ENCODE peak calls at places on chromosomes 1 and 21, in ten cellular contexts. U is mesothelial cell of epicardium; I is CD4-positive, alpha-beta T cell; O is stomach; N is hepatocyte; Q is ovary; V is A673; R is cardiac muscle cell; G is fibroblast of villous mesenchyme; S is omental fat pad. T is an unnamed sample.

GRCh38 chr1:161787355-161787754 is 21.2 kb downstream of the ATF6 start:
- DNase-seq in U (no peak), I (no peak), O (no peak), N (no peak), Q (no peak), V (peak; percentile 7), R (no peak), G (no peak), S (no peak), T (no peak)

GRCh38 chr1:50978852-50979781 is 9.1 kb downstream of the CDKN2C start:
- DNase-seq in U (no peak), I (no peak), O (no peak), N (no peak), Q (peak; percentile 23), V (peak; percentile 69), R (no peak), G (peak; percentile 29), S (no peak), T (no peak)

GRCh38 chr1:58943776-58944175 is 159.9 kb upstream of the JUN start:
- DNase-seq in U (no peak), I (no peak), O (no peak), N (no peak), Q (no peak), V (no peak), R (no peak), G (no peak), S (no peak), T (no peak)

GRCh38 chr1:206702803-206703202 is 18.1 kb downstream of the MAPKAPK2 start:
- DNase-seq in U (no peak), I (no peak), O (no peak), N (no peak), Q (no peak), V (no peak), R (no peak), G (no peak), S (no peak), T (no peak)

GRCh38 chr1:181486098-181486420 is 2.7 kb downstream of the CACNA1E start:
- DNase-seq in U (no peak), I (no peak), O (no peak), N (no peak), Q (no peak), V (no peak), R (no peak), G (no peak), S (no peak), T (no peak)

GRCh38 chr21:25385912-25386474 is 221.3 kb downstream of the MRPL39 start:
- DNase-seq in U (peak; percentile 40), I (no peak), O (peak; percentile 38), N (peak; percentile 86), Q (no peak), V (peak; percentile 59), R (peak; percentile 79), G (peak; percentile 58), S (no peak), T (no peak)

GRCh38 chr1:234707641-234708040 is 97.7 kb upstream of the IRF2BP2 start:
- DNase-seq in U (no peak), I (no peak), O (no peak), N (no peak), Q (no peak), V (no peak), R (no peak), G (no peak), S (no peak), T (no peak)

GRCh38 chr21:32475162-32475812 is 62.8 kb downstream of the EVA1C start:
- DNase-seq in U (no peak), I (no peak), O (no peak), N (no peak), Q (peak; percentile 11), V (no peak), R (no peak), G (peak; percentile 98), S (no peak), T (no peak)

GRCh38 chr21:19603011-19603593 is 1199.5 kb upstream of the TMPRSS15 start:
- DNase-seq in U (no peak), I (no peak), O (no peak), N (no peak), Q (no peak), V (no peak), R (no peak), G (no peak), S (no peak), T (no peak)

GRCh38 chr21:19609611-19610010 is 1206.0 kb upstream of the TMPRSS15 start:
- DNase-seq in U (no peak), I (no peak), O (no peak), N (no peak), Q (no peak), V (no peak), R (no peak), G (no peak), S (no peak), T (no peak)

DNA sequence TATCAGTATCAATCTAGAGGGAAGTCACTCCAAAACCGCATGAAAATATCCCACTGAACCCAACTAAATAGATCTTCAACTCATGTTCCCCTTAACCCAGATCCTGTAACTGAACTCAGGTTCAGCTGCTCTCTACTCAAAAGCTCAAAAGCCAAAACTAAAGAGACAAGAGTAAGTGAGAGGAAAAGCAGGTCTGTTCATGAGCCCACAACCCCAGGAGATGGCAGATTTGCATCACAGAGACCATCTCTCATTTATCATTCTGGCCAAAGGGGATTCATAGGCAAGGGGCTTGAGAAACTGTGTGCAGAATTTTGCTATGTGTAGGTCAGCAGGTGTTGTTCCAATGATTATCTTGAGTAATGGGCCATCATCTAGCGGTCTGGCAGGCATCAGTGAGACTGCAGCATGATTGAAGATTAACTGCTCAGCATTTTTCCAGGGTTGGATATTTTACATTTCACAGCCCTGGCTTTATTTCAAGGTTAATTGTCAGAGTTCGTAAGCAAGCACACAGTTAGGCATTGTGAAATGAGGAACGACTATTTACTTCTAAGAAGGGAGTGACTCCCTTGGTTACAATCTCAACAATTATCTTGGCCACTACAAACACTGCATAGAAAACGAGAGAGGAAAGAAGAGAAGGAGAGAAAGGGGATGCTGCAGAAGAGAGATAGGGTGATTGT is 1204.5 kb upstream of the TMPRSS15 start:
- DNase-seq in U (no peak), I (no peak), O (no peak), N (peak; percentile 11), Q (no peak), V (no peak), R (no peak), G (no peak), S (no peak), T (no peak)
- TF ChIP-seq CTCF in U (no peak), I (no peak), O (no peak), N (peak; percentile 8), Q (no peak), V (no peak), R (no peak), G (no peak), S (no peak), T (no peak)

GRCh38 chr1:36446261-36446660 is 4.0 kb downstream of the OSCP1 start:
- DNase-seq in U (no peak), I (no peak), O (no peak), N (no peak), Q (no peak), V (peak; percentile 65), R (peak; percentile 15), G (no peak), S (no peak), T (no peak)
- TF ChIP-seq CTCF in U (no peak), I (no peak), O (no peak), N (peak; percentile 44), Q (no peak), V (peak; percentile 70), R (no peak), G (peak; percentile 56), S (no peak), T (peak; percentile 62)

GRCh38 chr1:201880928-201881571 is 7.6 kb upstream of the SHISA4 start:
- DNase-seq in U (peak; percentile 13), I (no peak), O (no peak), N (no peak), Q (no peak), V (no peak), R (no peak), G (no peak), S (no peak), T (no peak)

GRCh38 chr1:201877877-201878339 is 10.8 kb upstream of the SHISA4 start:
- DNase-seq in U (no peak), I (no peak), O (no peak), N (peak; percentile 73), Q (no peak), V (peak; percentile 72), R (peak; percentile 59), G (peak; percentile 61), S (no peak), T (no peak)

GRCh38 chr1:201881617-201882016 is 7.1 kb upstream of the SHISA4 start:
- DNase-seq in U (no peak), I (no peak), O (no peak), N (no peak), Q (no peak), V (no peak), R (no peak), G (no peak), S (no peak), T (no peak)

GRCh38 chr1:201874672-201875071 is 14.0 kb upstream of the SHISA4 start:
- DNase-seq in U (no peak), I (no peak), O (no peak), N (no peak), Q (no peak), V (no peak), R (no peak), G (no peak), S (no peak), T (no peak)

DNA sequence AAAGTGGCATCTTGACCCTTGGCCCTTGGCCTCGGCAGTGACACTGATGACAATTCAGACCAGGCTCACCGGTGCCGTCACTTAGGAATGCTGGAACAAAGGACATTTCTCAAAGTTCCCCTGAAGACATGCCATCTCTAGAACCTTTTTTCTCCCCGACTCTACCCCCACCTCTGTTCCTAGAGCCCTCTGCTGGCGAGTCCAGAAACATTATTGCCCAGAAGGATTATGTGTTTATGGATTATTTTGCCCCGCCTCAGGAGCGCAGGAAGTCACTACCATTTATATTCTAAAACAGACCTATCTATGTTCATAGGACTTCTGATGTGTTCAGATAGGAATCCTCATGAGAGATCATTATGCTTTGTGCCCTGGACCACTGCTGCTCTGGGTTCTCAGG is 12.6 kb upstream of the SHISA4 start:
- DNase-seq in U (no peak), I (no peak), O (no peak), N (no peak), Q (no peak), V (peak; percentile 59), R (no peak), G (peak; percentile 30), S (no peak), T (no peak)
- TF ChIP-seq CTCF in U (peak; percentile 20), I (no peak), O (no peak), N (peak; percentile 24), Q (no peak), V (peak; percentile 59), R (peak; percentile 46), G (peak; percentile 52), S (no peak), T (peak; percentile 57)

GRCh38 chr1:9715536-9716226 is 64.2 kb downstream of the PIK3CD start:
- DNase-seq in U (no peak), I (peak; percentile 55), O (no peak), N (no peak), Q (peak; percentile 34), V (no peak), R (no peak), G (no peak), S (no peak), T (no peak)

GRCh38 chr1:9719978-9720722 is 68.6 kb downstream of the PIK3CD start:
- DNase-seq in U (no peak), I (no peak), O (no peak), N (no peak), Q (no peak), V (no peak), R (no peak), G (no peak), S (no peak), T (no peak)

GRCh38 chr1:9718006-9718680 is 66.6 kb downstream of the PIK3CD start:
- DNase-seq in U (no peak), I (no peak), O (no peak), N (no peak), Q (no peak), V (no peak), R (no peak), G (no peak), S (no peak), T (no peak)

GRCh38 chr1:9716404-9717192 is 65.1 kb downstream of the PIK3CD start:
- DNase-seq in U (no peak), I (no peak), O (no peak), N (no peak), Q (peak; percentile 45), V (no peak), R (no peak), G (no peak), S (no peak), T (no peak)

DNA sequence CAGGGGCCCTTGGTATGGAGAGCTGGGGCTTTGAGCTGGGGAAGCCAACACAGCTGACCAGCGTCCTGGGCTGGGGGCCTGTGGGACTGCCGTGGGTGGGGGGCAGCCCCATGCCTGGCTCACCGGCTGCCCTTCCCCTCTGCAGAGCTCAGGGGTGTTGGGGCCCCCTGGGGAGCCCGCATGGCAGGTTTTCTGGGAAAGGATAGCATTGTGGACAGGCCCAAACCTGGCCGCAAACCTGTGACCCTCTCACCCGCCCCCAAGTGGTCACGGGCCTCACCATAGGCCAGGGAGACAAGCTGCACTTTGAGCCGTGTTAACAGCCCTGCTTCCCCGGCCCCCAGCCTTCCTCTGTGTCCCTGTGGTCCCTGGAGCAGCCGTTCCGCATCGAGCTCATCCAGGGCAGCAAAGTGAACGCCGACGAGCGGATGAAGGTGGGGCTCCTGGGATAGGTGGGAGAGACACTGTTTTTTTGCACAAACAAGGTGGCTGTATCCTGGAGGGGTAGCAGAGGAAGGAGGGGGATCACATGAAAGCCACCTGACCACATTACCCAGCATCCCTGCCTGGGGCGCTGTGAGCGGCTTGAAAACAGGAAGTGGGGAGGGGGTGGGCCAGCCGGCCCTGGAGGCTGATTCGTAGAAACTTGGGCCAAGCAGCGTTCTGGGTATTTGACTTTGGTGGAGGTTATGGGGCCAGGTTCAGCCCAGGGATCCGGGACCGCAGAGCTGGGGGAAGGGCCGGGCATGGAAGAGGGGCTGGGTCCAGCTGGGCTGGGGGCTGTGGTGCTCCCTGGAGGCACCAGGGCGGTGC is 65.9 kb downstream of the PIK3CD start:
- DNase-seq in U (no peak), I (peak; percentile 81), O (peak; percentile 62), N (no peak), Q (peak; percentile 79), V (no peak), R (peak; percentile 13), G (peak; percentile 26), S (no peak), T (no peak)
- TF ChIP-seq CTCF in U (no peak), I (no peak), O (no peak), N (no peak), Q (no peak), V (no peak), R (no peak), G (no peak), S (no peak), T (no peak)